ENCODE peak calls at places on chromosomes 4 and X, in four cellular contexts. J is HepG2, Z is GM12878, F is K562. H is an unnamed sample.

GRCh38 chr4:102759835-102760644 is 728 bp downstream of the MANBA start:
- DNase-seq in J (peak), Z (peak), F (no peak), H (no peak)

GRCh38 chr4:1207157-1207470 is 34.7 kb upstream of the SPON2 start:
- DNase-seq in J (no peak), Z (no peak), F (no peak), H (peak)

GRCh38 chr4:22686156-22686555 is 6.6 kb upstream of the GBA3 start:
- DNase-seq in J (no peak), Z (no peak), F (no peak), H (no peak)

GRCh38 chr4:1628892-1629703 is 55.0 kb downstream of the FAM53A start:
- DNase-seq in J (peak), Z (no peak), F (peak), H (peak)

GRCh38 chr4:165964591-165964990 is 91.6 kb downstream of the TLL1 start:
- DNase-seq in J (no peak), Z (no peak), F (no peak), H (no peak)

GRCh38 chr4:113951263-113951662 is 28.2 kb downstream of the ARSJ start:
- DNase-seq in J (no peak), Z (no peak), F (no peak), H (no peak)

GRCh38 chrX:40922307-40922706 is 162.9 kb upstream of the USP9X start:
- DNase-seq in J (peak), Z (no peak), F (peak), H (peak)

GRCh38 chrX:70046978-70047377 is 2.8 kb downstream of the AWAT2 start:
- DNase-seq in J (no peak), Z (no peak), F (no peak), H (no peak)

GRCh38 chrX:24262309-24262708 is 51.6 kb downstream of the SUPT20HL2 start:
- DNase-seq in J (no peak), Z (no peak), F (no peak), H (no peak)

GRCh38 chrX:10098235-10098819 is 58.4 kb upstream of the CLCN4 start:
- DNase-seq in J (no peak), Z (peak), F (no peak), H (no peak)

GRCh38 chr4:121277194-121278105 is 103.4 kb downstream of the QRFPR start:
- DNase-seq in J (peak), Z (no peak), F (no peak), H (peak)

GRCh38 chrX:43573441-43574015 is 82.6 kb upstream of the MAOA start:
- DNase-seq in J (no peak), Z (no peak), F (no peak), H (no peak)

GRCh38 chrX:100673397-100673953 is 29.5 kb downstream of the SRPX2 start:
- DNase-seq in J (no peak), Z (no peak), F (no peak), H (no peak)

GRCh38 chr4:90970021-90970420 is 842.8 kb downstream of the CCSER1 start:
- DNase-seq in J (no peak), Z (no peak), F (no peak), H (no peak)

GRCh38 chrX:10239611-10240064 is 82.9 kb downstream of the CLCN4 start:
- DNase-seq in J (no peak), Z (no peak), F (no peak), H (no peak)

GRCh38 chr4:15670576-15670975 is 11.1 kb upstream of the FAM200B start:
- DNase-seq in J (no peak), Z (no peak), F (no peak), H (no peak)

GRCh38 chrX:130539721-130540321 is 138.0 kb downstream of the RBMX2 start:
- DNase-seq in J (peak), Z (no peak), F (peak), H (peak)

GRCh38 chrX:134512566-134512965 is 52.6 kb downstream of the HPRT1 start:
- DNase-seq in J (peak), Z (no peak), F (no peak), H (no peak)

GRCh38 chrX:155864655-155865054 is 16.5 kb upstream of the VAMP7 start:
- DNase-seq in J (peak), Z (no peak), F (no peak), H (no peak)

GRCh38 chr4:127162741-127163140 is 470.0 kb upstream of the INTU start:
- DNase-seq in J (no peak), Z (no peak), F (no peak), H (no peak)

GRCh38 chr4:56038763-56039162 is 90.0 kb downstream of the CEP135 start:
- DNase-seq in J (no peak), Z (no peak), F (no peak), H (no peak)

GRCh38 chrX:14489437-14489836 is 39.9 kb upstream of the GLRA2 start:
- DNase-seq in J (no peak), Z (no peak), F (no peak), H (no peak)

GRCh38 chr4:120809518-120809917 is 113.0 kb downstream of the PRDM5 start:
- DNase-seq in J (no peak), Z (no peak), F (no peak), H (no peak)

GRCh38 chr4:55296076-55296475 is 50.0 kb upstream of the SRD5A3 start:
- DNase-seq in J (no peak), Z (no peak), F (no peak), H (no peak)

GRCh38 chr4:128863314-128864075 is 54.0 kb downstream of the JADE1 start:
- DNase-seq in J (peak), Z (no peak), F (peak), H (peak)

GRCh38 chrX:3250946-3251345 is 95.5 kb downstream of the MXRA5 start:
- DNase-seq in J (no peak), Z (no peak), F (no peak), H (no peak)

GRCh38 chr4:70734168-70734954 is 12.6 kb downstream of the RUFY3 start:
- DNase-seq in J (peak), Z (peak), F (no peak), H (no peak)

GRCh38 chrX:156005144-156005543 is 7.6 kb downstream of the IL9R start:
- DNase-seq in J (no peak), Z (no peak), F (no peak), H (no peak)

GRCh38 chrX:20974326-20974725 is 399.9 kb upstream of the CNKSR2 start:
- DNase-seq in J (no peak), Z (no peak), F (no peak), H (no peak)

GRCh38 chr4:146273204-146273901 is 59.0 kb downstream of the REELD1 start:
- DNase-seq in J (no peak), Z (peak), F (no peak), H (no peak)

GRCh38 chr4:183504930-183505555 is at the start of gene ING2:
- DNase-seq in J (peak), Z (no peak), F (peak), H (no peak)

GRCh38 chrX:123464709-123465108 is 268.1 kb downstream of the THOC2 start:
- DNase-seq in J (peak), Z (no peak), F (peak), H (no peak)

GRCh38 chrX:49192722-49193328 is 6.7 kb upstream of the PRICKLE3 start:
- DNase-seq in J (no peak), Z (no peak), F (peak), H (peak)
- TF ChIP-seq NR2C2 in J (no peak), Z (no peak), F (no peak), H (no peak)

DNA sequence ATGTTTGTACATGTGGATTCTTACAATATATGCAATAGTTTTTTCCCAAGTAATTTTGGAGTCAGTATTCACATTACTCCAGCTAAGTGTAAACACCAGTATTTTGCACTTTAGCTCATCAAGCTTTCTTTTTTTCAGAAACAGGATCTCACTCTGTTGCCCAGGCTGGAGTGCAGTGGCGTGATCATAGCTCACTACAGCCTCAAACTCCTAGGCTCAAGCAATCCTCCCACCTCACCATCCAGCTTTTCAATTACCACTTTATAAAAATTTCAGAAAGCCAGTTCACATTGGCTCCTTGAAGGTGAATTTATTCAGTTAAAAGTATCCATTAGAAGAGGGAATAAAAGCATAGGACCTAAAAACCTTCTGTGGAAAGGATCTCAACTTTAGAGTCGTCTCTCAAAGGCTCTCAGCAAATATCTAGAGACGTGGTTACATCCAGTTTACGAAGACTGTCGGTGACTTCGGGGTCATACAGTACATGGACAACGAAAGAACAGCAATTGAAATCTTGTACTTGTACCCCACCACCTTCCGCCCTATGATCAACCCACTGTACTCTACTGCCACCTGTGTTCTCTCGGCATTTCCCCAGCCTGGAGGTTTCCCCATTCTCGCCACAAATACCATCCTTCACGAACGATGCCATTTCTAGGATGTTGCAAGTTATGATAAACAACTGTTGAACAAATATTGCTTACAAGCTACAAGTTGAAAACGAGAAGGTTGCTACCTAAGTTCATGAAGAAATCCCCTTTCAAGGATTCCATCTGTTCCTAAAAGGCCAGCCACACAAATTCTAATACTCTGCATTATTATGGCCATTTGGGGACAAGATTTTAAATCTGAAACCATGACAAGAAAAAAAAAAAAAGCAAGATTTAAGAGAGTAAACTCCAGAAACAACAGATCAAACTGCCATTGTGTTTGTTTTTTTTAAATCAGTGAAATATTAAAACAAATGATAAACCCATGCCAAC is 1.8 kb downstream of the APBB2 start:
- DNase-seq in J (peak), Z (peak), F (no peak), H (peak)
- TF ChIP-seq NR2C2 in J (no peak), Z (no peak), F (no peak), H (no peak)

DNA sequence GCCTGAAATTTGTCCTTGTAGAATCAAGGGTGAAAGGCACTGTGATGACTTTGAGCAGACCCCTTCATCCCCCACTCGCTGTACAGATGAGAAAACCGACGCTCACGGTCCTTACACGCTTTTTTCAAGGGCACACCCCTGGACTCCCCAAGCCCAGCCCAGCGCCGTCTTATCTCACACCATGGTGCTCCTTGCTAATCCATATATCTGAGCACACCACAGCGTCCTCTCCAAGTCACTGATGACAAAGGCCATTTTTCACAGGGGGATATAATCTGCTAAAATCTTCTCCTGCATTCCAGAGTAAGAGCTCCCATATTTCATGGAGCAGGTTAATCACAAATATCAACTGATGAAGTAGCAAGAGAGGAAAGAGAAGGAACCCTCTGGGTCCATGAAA is 486.3 kb downstream of the BCOR start:
- DNase-seq in J (no peak), Z (no peak), F (no peak), H (no peak)
- TF ChIP-seq NR2C2 in J (no peak), Z (no peak), F (no peak), H (no peak)

GRCh38 chrX:8037593-8038348 is 110.6 kb upstream of the PNPLA4 start:
- DNase-seq in J (no peak), Z (no peak), F (no peak), H (no peak)
- TF ChIP-seq NR2C2 in J (no peak), Z (no peak), F (no peak), H (no peak)

DNA sequence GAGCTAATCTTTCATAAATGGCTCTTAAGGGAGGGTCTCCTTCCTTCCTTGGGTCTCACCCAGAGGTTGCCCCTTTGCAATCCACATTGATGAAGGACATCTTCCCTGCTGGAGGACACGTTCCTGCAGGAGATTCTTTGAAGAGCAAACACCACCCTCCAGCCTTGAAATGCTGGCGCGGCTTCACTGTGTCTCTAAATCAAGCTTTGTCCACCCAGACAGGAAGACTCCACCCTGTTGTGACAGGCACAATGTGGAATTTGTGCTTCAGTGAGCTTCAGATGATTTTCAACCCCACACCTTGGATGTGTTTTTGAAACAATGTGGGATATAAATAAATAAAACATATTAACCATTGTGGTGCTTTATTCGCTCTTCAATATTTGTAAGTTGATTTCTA is 264.1 kb downstream of the RAPGEF2 start:
- DNase-seq in J (peak), Z (no peak), F (no peak), H (no peak)
- TF ChIP-seq NR2C2 in J (no peak), Z (no peak), F (no peak), H (no peak)

DNA sequence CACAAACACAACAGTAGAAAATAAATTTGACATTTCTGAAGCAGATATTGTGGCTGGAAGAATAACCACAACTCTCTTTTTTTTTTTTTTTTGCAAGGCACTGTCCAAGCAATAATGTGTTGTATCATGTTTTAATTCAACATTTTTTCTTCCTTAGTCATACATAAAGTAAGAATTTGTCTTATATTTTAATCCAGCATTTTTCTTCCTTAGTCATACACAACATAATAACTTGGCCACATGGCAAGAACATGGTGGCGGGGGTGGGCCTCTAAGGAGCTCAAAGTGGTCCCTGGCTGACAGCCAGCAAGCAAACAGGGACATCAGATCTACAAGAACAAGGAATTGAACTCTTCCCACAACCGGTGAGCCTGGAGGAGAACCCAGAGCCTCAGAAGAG is 20.2 kb downstream of the FBXW7 start:
- DNase-seq in J (no peak), Z (no peak), F (no peak), H (no peak)
- TF ChIP-seq NR2C2 in J (no peak), Z (no peak), F (no peak), H (no peak)

DNA sequence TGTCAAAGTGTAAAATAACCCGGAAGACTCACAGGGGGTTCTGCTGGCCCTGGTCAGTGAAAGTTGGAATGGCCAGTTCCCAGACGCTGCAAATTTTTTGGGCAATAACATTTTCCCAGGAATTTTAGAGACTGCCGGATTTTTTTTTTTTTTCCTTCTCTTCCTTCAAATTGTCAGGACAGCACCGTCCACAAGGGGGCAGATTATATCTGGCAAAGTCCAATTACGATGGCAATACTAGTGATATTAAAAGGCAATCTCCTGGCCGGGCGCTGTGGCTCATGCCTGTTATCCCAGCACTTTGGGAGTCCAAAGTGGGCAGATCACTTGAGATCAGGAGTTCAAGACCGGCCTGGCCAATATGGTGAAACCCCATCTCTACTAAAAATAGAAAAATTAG is 20.5 kb downstream of the SLC25A5 start:
- DNase-seq in J (peak), Z (no peak), F (peak), H (peak)
- TF ChIP-seq NR2C2 in J (no peak), Z (no peak), F (no peak), H (no peak)